ENCODE peak calls at places on chromosome 10, in eight cellular contexts. X, D, R, C, A, T, K and S are unnamed samples.

GRCh38 chr10:118948784-118949183 is 80.7 kb upstream of the NANOS1 start:
- DNase-seq in A (no peak), T (no peak), X (no peak), D (no peak), K (no peak), R (peak; percentile 56), C (no peak), S (no peak)

GRCh38 chr10:58158806-58159205 is 108.9 kb downstream of the IPMK start:
- DNase-seq in D (peak; percentile 93), X (peak; percentile 16), T (peak; percentile 85), C (no peak), K (no peak), A (no peak), R (no peak), S (peak; percentile 30)

GRCh38 chr10:8048281-8049008 is 6.0 kb upstream of the GATA3 start:
- DNase-seq in K (no peak), D (no peak), R (no peak), A (peak; percentile 59), X (no peak), T (no peak), C (no peak), S (no peak)

GRCh38 chr10:68135922-68136718 is 26.8 kb downstream of the MYPN start:
- DNase-seq in C (no peak), K (no peak), T (peak; percentile 86), A (no peak), X (peak; percentile 71), D (peak; percentile 96), R (no peak), S (peak; percentile 95)

GRCh38 chr10:86929445-86929844 is 28.0 kb downstream of the MMRN2 start:
- DNase-seq in R (no peak), D (no peak), T (no peak), K (no peak), X (no peak), C (no peak), A (no peak), S (no peak)

GRCh38 chr10:130729876-130730275 is 581.6 kb downstream of the TCERG1L start:
- DNase-seq in A (no peak), T (no peak), X (no peak), D (no peak), R (no peak), C (no peak), K (no peak), S (no peak)

GRCh38 chr10:110387983-110388681 is 83.4 kb upstream of the SMNDC1 start:
- DNase-seq in K (no peak), D (peak; percentile 43), C (no peak), R (no peak), A (no peak), X (no peak), T (peak; percentile 33), S (no peak)

GRCh38 chr10:118873080-118873737 is 118.4 kb upstream of the CACUL1 start:
- DNase-seq in T (peak; percentile 17), R (no peak), K (no peak), A (no peak), C (no peak), D (peak; percentile 54), X (no peak), S (peak; percentile 6)

GRCh38 chr10:7872041-7872442 is 53.7 kb downstream of the TAF3 start:
- DNase-seq in K (no peak), R (no peak), C (peak; percentile 60), A (no peak), T (peak; percentile 46), D (peak; percentile 27), X (peak; percentile 52), S (peak; percentile 44)

GRCh38 chr10:87794285-87794684 is 23.7 kb downstream of the ATAD1 start:
- DNase-seq in T (no peak), R (no peak), D (peak; percentile 44), C (no peak), X (no peak), K (no peak), A (no peak), S (no peak)

GRCh38 chr10:69901022-69901421 is 99.3 kb downstream of the COL13A1 start:
- DNase-seq in X (no peak), T (no peak), R (no peak), C (no peak), D (no peak), K (no peak), A (no peak), S (no peak)

GRCh38 chr10:128173383-128173782 is 47.2 kb upstream of the MKI67 start:
- DNase-seq in K (no peak), C (no peak), A (no peak), R (no peak), T (peak; percentile 33), X (no peak), D (peak; percentile 18), S (peak; percentile 14)

GRCh38 chr10:72086466-72087391 is 1.6 kb downstream of the SPOCK2 start:
- DNase-seq in C (peak; percentile 56), T (no peak), R (peak; percentile 71), K (peak; percentile 65), X (peak; percentile 2), A (peak; percentile 57), D (peak; percentile 22), S (peak; percentile 13)

GRCh38 chr10:11145498-11145855 is 127.8 kb downstream of the CELF2 start:
- DNase-seq in A (peak; percentile 50), K (peak; percentile 63), T (peak; percentile 37), C (no peak), D (no peak), X (no peak), R (peak; percentile 51), S (no peak)